ENCODE peak calls at places on chromosomes 1 and 21, in eight cellular contexts. X, L, Y, M, C, V, A and F are unnamed samples.
A peak's percentile ranks its signal among the peaks of the same experiment; 100 is the strongest.

GRCh38 chr1:212670301-212670700 is 29.3 kb downstream of the BATF3 start:
- DNase-seq in X (no peak), L (no peak), Y (no peak), M (no peak), C (no peak), V (no peak), A (no peak), F (no peak)

GRCh38 chr1:153677718-153678518 is 570 bp upstream of the NPR1 start:
- DNase-seq in X (peak; percentile 70), L (peak; percentile 47), Y (peak; percentile 81), M (peak; percentile 70), C (peak; percentile 65), V (peak; percentile 41), A (peak; percentile 89), F (peak; percentile 20)

GRCh38 chr1:225825078-225825477 is 15.2 kb downstream of the EPHX1 start:
- DNase-seq in X (no peak), L (no peak), Y (no peak), M (peak; percentile 36), C (no peak), V (no peak), A (no peak), F (no peak)

GRCh38 chr1:158527190-158527815 is 26.9 kb downstream of the OR6Y1 start:
- DNase-seq in X (no peak), L (no peak), Y (no peak), M (no peak), C (peak; percentile 36), V (peak; percentile 8), A (no peak), F (no peak)

GRCh38 chr1:170691258-170691657 is 27.3 kb downstream of the PRRX1 start:
- DNase-seq in X (no peak), L (no peak), Y (no peak), M (no peak), C (no peak), V (no peak), A (no peak), F (no peak)

GRCh38 chr1:207429963-207430362 is 24.2 kb upstream of the CR2 start:
- DNase-seq in X (no peak), L (no peak), Y (no peak), M (no peak), C (no peak), V (no peak), A (no peak), F (no peak)

GRCh38 chr1:213415686-213416380 is 364.8 kb downstream of the RPS6KC1 start:
- DNase-seq in X (no peak), L (no peak), Y (no peak), M (no peak), C (no peak), V (no peak), A (peak; percentile 33), F (no peak)

GRCh38 chr1:82162526-82163420 is 362.0 kb downstream of the ADGRL2 start:
- DNase-seq in X (no peak), L (no peak), Y (no peak), M (no peak), C (no peak), V (no peak), A (no peak), F (no peak)

GRCh38 chr21:37671381-37671780 is 244.9 kb downstream of the KCNJ6 start:
- DNase-seq in X (no peak), L (no peak), Y (no peak), M (no peak), C (no peak), V (no peak), A (peak; percentile 40), F (no peak)

GRCh38 chr1:79646885-79647284 is 640.4 kb upstream of the ADGRL4 start:
- DNase-seq in X (no peak), L (no peak), Y (no peak), M (no peak), C (no peak), V (no peak), A (peak; percentile 55), F (no peak)

GRCh38 chr1:16208270-16208987 is 4.0 kb downstream of the ARHGEF19 start:
- DNase-seq in X (peak; percentile 75), L (no peak), Y (no peak), M (no peak), C (no peak), V (no peak), A (no peak), F (no peak)

GRCh38 chr1:64124751-64125445 is 78.5 kb upstream of the UBE2U start:
- DNase-seq in X (no peak), L (no peak), Y (no peak), M (no peak), C (no peak), V (no peak), A (no peak), F (no peak)

GRCh38 chr1:113941245-113941559 is 12.1 kb downstream of the HIPK1 start:
- DNase-seq in X (no peak), L (no peak), Y (no peak), M (no peak), C (no peak), V (no peak), A (no peak), F (no peak)

GRCh38 chr1:197393105-197393504 is 125.1 kb downstream of the CRB1 start:
- DNase-seq in X (no peak), L (peak; percentile 18), Y (no peak), M (no peak), C (no peak), V (peak; percentile 29), A (no peak), F (no peak)

GRCh38 chr1:1245178-1245839 is 1.2 kb downstream of the C1QTNF12 start:
- DNase-seq in X (no peak), L (no peak), Y (peak; percentile 31), M (no peak), C (no peak), V (no peak), A (no peak), F (no peak)

GRCh38 chr21:45208627-45208951 is 79.1 kb downstream of the POFUT2 start:
- DNase-seq in X (no peak), L (no peak), Y (no peak), M (no peak), C (no peak), V (no peak), A (no peak), F (no peak)

GRCh38 chr1:163632269-163632668 is 310.5 kb downstream of the NUF2 start:
- DNase-seq in X (no peak), L (no peak), Y (no peak), M (no peak), C (no peak), V (no peak), A (no peak), F (no peak)
- H3K9me3 ChIP-seq in X (no peaks in the 10 kb centered on the region), L (peaks cover 5% of the 10 kb centered on the region), Y (peaks cover 11% of the 10 kb centered on the region), M (peaks cover 24% of the 10 kb centered on the region), C (peaks cover 10% of the 10 kb centered on the region), V (no peaks in the 10 kb centered on the region), A (peaks cover 37% of the 10 kb centered on the region), F (no peaks in the 10 kb centered on the region)

GRCh38 chr1:248114890-248115289 is 19.9 kb downstream of the OR2L13 start:
- DNase-seq in X (no peak), L (no peak), Y (no peak), M (no peak), C (no peak), V (no peak), A (no peak), F (no peak)
- H3K9me3 ChIP-seq in X (peaks cover 8% of the 10 kb centered on the region), L (peaks cover 14% of the 10 kb centered on the region), Y (peaks cover 3% of the 10 kb centered on the region), M (peaks cover 15% of the 10 kb centered on the region), C (peaks cover 14% of the 10 kb centered on the region), V (no peaks in the 10 kb centered on the region), A (peaks cover 58% of the 10 kb centered on the region), F (peaks cover 4% of the 10 kb centered on the region)

GRCh38 chr1:66422804-66423203 is 111.1 kb upstream of the SGIP1 start:
- DNase-seq in X (no peak), L (no peak), Y (no peak), M (no peak), C (no peak), V (no peak), A (no peak), F (no peak)

GRCh38 chr1:66431999-66432398 is 102.0 kb upstream of the SGIP1 start:
- DNase-seq in X (no peak), L (no peak), Y (no peak), M (no peak), C (no peak), V (no peak), A (no peak), F (no peak)

DNA sequence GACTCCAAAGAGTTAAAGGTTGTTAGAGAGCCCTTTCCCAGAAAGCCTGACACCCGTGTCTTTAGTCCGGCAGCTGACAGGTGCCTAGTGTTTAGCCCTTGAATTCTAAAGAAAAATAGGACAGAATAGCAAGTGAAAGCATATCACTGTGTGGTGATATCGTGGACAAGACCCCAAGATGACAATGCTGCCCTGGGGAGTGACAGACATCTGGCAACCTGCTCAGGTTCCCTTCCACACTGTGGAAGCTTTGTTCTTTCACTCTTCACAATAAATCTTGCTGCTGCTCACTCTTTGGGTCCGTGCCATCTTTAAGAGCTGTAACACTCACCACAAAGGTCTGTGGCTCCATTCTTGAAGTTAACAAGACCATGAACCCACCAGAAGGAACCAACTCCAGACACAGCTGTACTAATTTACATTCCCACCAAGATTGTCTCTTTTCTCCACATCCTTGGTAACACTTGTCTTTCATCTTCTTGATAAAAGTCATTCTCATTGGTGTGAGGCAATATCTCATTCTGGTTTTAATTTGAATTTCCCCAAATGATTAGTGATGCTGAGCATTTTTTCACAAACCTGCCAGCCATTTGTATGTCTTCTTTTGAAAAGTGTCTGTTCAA is 107.6 kb upstream of the SGIP1 start:
- DNase-seq in X (no peak), L (no peak), Y (no peak), M (no peak), C (no peak), V (no peak), A (no peak), F (no peak)
- H3K9me3 ChIP-seq in X (no peaks in the 10 kb centered on the region), L (peaks cover 5% of the 10 kb centered on the region), Y (peaks cover 5% of the 10 kb centered on the region), M (peaks cover 27% of the 10 kb centered on the region), C (peaks cover 21% of the 10 kb centered on the region), V (no peaks in the 10 kb centered on the region), A (peaks cover 60% of the 10 kb centered on the region), F (peaks cover 6% of the 10 kb centered on the region)

GRCh38 chr1:246725191-246725590 is 982 bp downstream of the SCCPDH start:
- DNase-seq in X (no peak), L (no peak), Y (no peak), M (no peak), C (no peak), V (no peak), A (no peak), F (no peak)

GRCh38 chr1:246722720-246723119 is 1.5 kb upstream of the SCCPDH start:
- DNase-seq in X (no peak), L (no peak), Y (no peak), M (no peak), C (no peak), V (no peak), A (no peak), F (no peak)

GRCh38 chr1:246726255-246726679 is 2.1 kb downstream of the SCCPDH start:
- DNase-seq in X (no peak), L (no peak), Y (no peak), M (no peak), C (no peak), V (no peak), A (no peak), F (no peak)

GRCh38 chr1:246724001-246724724 is at the start of gene SCCPDH:
- DNase-seq in X (peak; percentile 90), L (peak; percentile 79), Y (peak; percentile 84), M (peak; percentile 88), C (peak; percentile 52), V (peak; percentile 47), A (peak; percentile 89), F (peak; percentile 24)

DNA sequence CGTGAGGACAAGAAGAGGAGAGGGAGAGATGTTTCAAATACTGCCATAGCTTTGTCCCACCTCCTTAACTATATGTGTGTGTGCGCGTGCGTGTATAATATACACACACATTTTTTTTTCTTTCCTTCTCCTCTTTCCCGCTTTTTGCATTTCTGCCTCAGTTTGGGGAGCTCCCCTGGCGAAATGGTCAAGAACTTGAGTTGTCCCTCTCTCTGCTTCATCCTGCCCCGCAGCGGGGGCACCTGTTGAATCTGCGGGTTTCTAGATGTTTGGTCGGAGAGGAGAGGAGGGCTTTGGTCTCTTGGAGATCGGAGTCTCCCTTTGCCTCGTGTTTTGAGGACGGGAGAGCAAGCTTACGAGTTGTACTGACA is 501 bp downstream of the SCCPDH start:
- DNase-seq in X (no peak), L (no peak), Y (peak; percentile 41), M (no peak), C (no peak), V (no peak), A (peak; percentile 65), F (no peak)
- H3K9me3 ChIP-seq in X (no peaks in the 10 kb centered on the region), L (no peaks in the 10 kb centered on the region), Y (no peaks in the 10 kb centered on the region), M (no peaks in the 10 kb centered on the region), C (peaks cover 7% of the 10 kb centered on the region), V (no peaks in the 10 kb centered on the region), A (peaks cover 29% of the 10 kb centered on the region), F (no peaks in the 10 kb centered on the region)